ENCODE peak calls at places on chromosomes 7 and 10, in four cellular contexts. One of them, this sample, is unnamed.

GRCh38 chr7:102306916-102307677 is 20.4 kb downstream of the SH2B2 start:
- DNase-seq in mammary epithelial cell: no peak
- DNase-seq in hepatocyte: peak; percentile 65
- DNase-seq in heart left ventricle: peak; percentile 37
- DNase-seq in this sample: peak; percentile 94

GRCh38 chr7:39735903-39736302 is 112.5 kb downstream of the RALA start:
- DNase-seq in hepatocyte: no peak
- DNase-seq in heart left ventricle: no peak
- DNase-seq in mammary epithelial cell: no peak
- DNase-seq in this sample: no peak

GRCh38 chr10:24054421-24054820 is 154.5 kb upstream of the KIAA1217 start:
- DNase-seq in mammary epithelial cell: peak; percentile 2
- DNase-seq in hepatocyte: no peak
- DNase-seq in heart left ventricle: no peak
- DNase-seq in this sample: no peak

GRCh38 chr7:107206706-107207105 is 37.9 kb downstream of the HBP1 start:
- DNase-seq in heart left ventricle: no peak
- DNase-seq in hepatocyte: no peak
- DNase-seq in mammary epithelial cell: no peak
- DNase-seq in this sample: no peak

GRCh38 chr10:97868134-97868685 is 18.6 kb downstream of the GOLGA7B start:
- DNase-seq in mammary epithelial cell: no peak
- DNase-seq in hepatocyte: no peak
- DNase-seq in heart left ventricle: no peak
- DNase-seq in this sample: no peak

GRCh38 chr7:47402941-47403340 is 179.0 kb downstream of the TNS3 start:
- DNase-seq in mammary epithelial cell: no peak
- DNase-seq in hepatocyte: no peak
- DNase-seq in heart left ventricle: no peak
- DNase-seq in this sample: no peak

GRCh38 chr7:134514663-134515062 is 12.7 kb upstream of the AKR1B10 start:
- DNase-seq in heart left ventricle: no peak
- DNase-seq in mammary epithelial cell: peak; percentile 75
- DNase-seq in hepatocyte: peak; percentile 84
- DNase-seq in this sample: no peak

GRCh38 chr10:34504534-34504933 is 310.6 kb downstream of the PARD3 start:
- DNase-seq in hepatocyte: peak; percentile 63
- DNase-seq in heart left ventricle: no peak
- DNase-seq in mammary epithelial cell: peak; percentile 76
- DNase-seq in this sample: no peak

GRCh38 chr7:70736715-70737460 is 395.1 kb upstream of the GALNT17 start:
- DNase-seq in mammary epithelial cell: peak; percentile 24
- DNase-seq in hepatocyte: no peak
- DNase-seq in heart left ventricle: no peak
- DNase-seq in this sample: no peak

GRCh38 chr10:99292159-99292558 is 37.0 kb upstream of the CNNM1 start:
- DNase-seq in mammary epithelial cell: peak; percentile 70
- DNase-seq in hepatocyte: peak; percentile 36
- DNase-seq in heart left ventricle: no peak
- DNase-seq in this sample: no peak

GRCh38 chr7:46160861-46161260 is 239.8 kb upstream of the IGFBP3 start:
- DNase-seq in heart left ventricle: no peak
- DNase-seq in hepatocyte: no peak
- DNase-seq in mammary epithelial cell: peak; percentile 96
- DNase-seq in this sample: no peak

GRCh38 chr7:116511552-116512523 is 12.3 kb downstream of the CAV2 start:
- DNase-seq in hepatocyte: no peak
- DNase-seq in heart left ventricle: peak; percentile 51
- DNase-seq in mammary epithelial cell: peak; percentile 90
- DNase-seq in this sample: no peak

GRCh38 chr7:157871681-157872080 is 534.9 kb downstream of the DNAJB6 start:
- DNase-seq in heart left ventricle: no peak
- DNase-seq in hepatocyte: no peak
- DNase-seq in mammary epithelial cell: no peak
- DNase-seq in this sample: no peak

GRCh38 chr10:42632557-42632956 is 5.8 kb downstream of the ZNF33B start:
- DNase-seq in heart left ventricle: no peak
- DNase-seq in mammary epithelial cell: no peak
- DNase-seq in hepatocyte: no peak
- DNase-seq in this sample: no peak

GRCh38 chr7:156732091-156732621 is 91.6 kb downstream of the RNF32 start:
- DNase-seq in heart left ventricle: no peak
- DNase-seq in hepatocyte: no peak
- DNase-seq in mammary epithelial cell: no peak
- DNase-seq in this sample: no peak

GRCh38 chr7:130899071-130899451 is 165.1 kb upstream of the KLF14 start:
- DNase-seq in hepatocyte: no peak
- DNase-seq in heart left ventricle: no peak
- DNase-seq in mammary epithelial cell: no peak
- DNase-seq in this sample: no peak

GRCh38 chr7:40298421-40298820 is 163.6 kb downstream of the SUGCT start:
- DNase-seq in heart left ventricle: no peak
- DNase-seq in hepatocyte: no peak
- DNase-seq in mammary epithelial cell: peak; percentile 66
- DNase-seq in this sample: no peak

GRCh38 chr10:25076501-25077197 is 60.2 kb downstream of the THNSL1 start:
- DNase-seq in mammary epithelial cell: no peak
- DNase-seq in heart left ventricle: no peak
- DNase-seq in hepatocyte: no peak
- DNase-seq in this sample: no peak

GRCh38 chr10:97520978-97521761 is 22.4 kb downstream of the UBTD1 start:
- DNase-seq in heart left ventricle: no peak
- DNase-seq in hepatocyte: no peak
- DNase-seq in mammary epithelial cell: no peak
- DNase-seq in this sample: no peak

GRCh38 chr10:127119901-127120300 is 76.5 kb downstream of the INSYN2A start:
- DNase-seq in heart left ventricle: no peak
- DNase-seq in mammary epithelial cell: no peak
- DNase-seq in hepatocyte: no peak
- DNase-seq in this sample: no peak

GRCh38 chr10:95613330-95613729 is 43.2 kb downstream of the ALDH18A1 start:
- DNase-seq in mammary epithelial cell: no peak
- DNase-seq in hepatocyte: peak; percentile 34
- DNase-seq in heart left ventricle: no peak
- DNase-seq in this sample: no peak

GRCh38 chr10:5400843-5401242 is 3.8 kb downstream of the TUBAL3 start:
- DNase-seq in mammary epithelial cell: no peak
- DNase-seq in hepatocyte: no peak
- DNase-seq in heart left ventricle: no peak
- DNase-seq in this sample: no peak

GRCh38 chr7:94391716-94392390 is 2.8 kb upstream of the COL1A2 start:
- DNase-seq in mammary epithelial cell: no peak
- DNase-seq in heart left ventricle: peak; percentile 40
- DNase-seq in hepatocyte: peak; percentile 51
- DNase-seq in this sample: peak; percentile 58

GRCh38 chr7:13742719-13743640 is 246.5 kb downstream of the ETV1 start:
- DNase-seq in heart left ventricle: no peak
- DNase-seq in mammary epithelial cell: peak; percentile 33
- DNase-seq in hepatocyte: peak; percentile 61
- DNase-seq in this sample: no peak
- TF ChIP-seq CTCF in heart left ventricle: peak; percentile 53
- TF ChIP-seq CTCF in mammary epithelial cell: peak; percentile 39
- TF ChIP-seq CTCF in hepatocyte: peak; percentile 65
- TF ChIP-seq CTCF in this sample: peak; percentile 53

GRCh38 chr10:91740353-91740924 is 57.8 kb upstream of the TNKS2 start:
- DNase-seq in mammary epithelial cell: no peak
- DNase-seq in heart left ventricle: no peak
- DNase-seq in hepatocyte: no peak
- DNase-seq in this sample: peak; percentile 51

GRCh38 chr10:91743460-91743859 is 54.8 kb upstream of the TNKS2 start:
- DNase-seq in mammary epithelial cell: peak; percentile 61
- DNase-seq in hepatocyte: no peak
- DNase-seq in heart left ventricle: no peak
- DNase-seq in this sample: no peak

GRCh38 chr10:91742189-91742588 is 56.0 kb upstream of the TNKS2 start:
- DNase-seq in hepatocyte: no peak
- DNase-seq in mammary epithelial cell: no peak
- DNase-seq in heart left ventricle: no peak
- DNase-seq in this sample: no peak

DNA sequence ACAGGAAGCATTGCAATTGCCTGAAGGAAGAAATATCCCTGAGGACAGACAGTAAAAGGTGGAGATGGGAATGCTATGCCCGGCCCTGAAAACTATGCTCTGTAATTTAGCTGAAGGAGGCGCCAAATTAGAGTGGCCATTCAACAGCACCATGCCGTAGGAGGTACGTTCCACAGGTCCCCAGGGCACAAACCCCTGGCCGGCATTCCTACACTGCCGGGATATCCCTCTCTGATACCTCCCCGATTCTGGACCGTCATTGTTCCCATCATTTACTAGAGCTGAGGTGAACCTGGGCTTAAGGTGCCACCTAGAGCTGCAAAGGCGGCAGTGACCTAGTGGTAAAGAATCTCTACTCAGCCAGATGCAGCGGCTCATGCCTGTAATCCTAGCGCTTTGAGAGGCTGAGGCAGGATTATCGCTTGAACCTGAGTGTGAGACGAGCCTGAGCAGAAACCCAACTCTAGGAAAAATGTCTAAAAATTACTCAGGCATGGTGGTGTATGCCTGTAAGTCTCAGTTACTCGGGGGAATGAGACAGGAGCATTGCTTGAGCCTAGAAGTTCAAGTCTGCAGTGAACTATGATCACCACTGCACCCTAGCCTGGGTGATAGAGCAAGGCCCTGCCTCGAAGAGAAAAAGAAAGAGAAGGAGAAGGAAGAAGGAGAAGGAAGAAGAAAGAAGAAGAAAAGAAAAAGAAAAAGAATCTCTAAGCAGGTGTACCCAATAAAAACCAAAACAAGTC is 53.0 kb upstream of the TNKS2 start:
- DNase-seq in hepatocyte: peak; percentile 62
- DNase-seq in mammary epithelial cell: peak; percentile 55
- DNase-seq in heart left ventricle: no peak
- DNase-seq in this sample: peak; percentile 23
- TF ChIP-seq CTCF in hepatocyte: peak; percentile 52
- TF ChIP-seq CTCF in mammary epithelial cell: peak; percentile 66
- TF ChIP-seq CTCF in heart left ventricle: no peak
- TF ChIP-seq CTCF in this sample: peak; percentile 63

DNA sequence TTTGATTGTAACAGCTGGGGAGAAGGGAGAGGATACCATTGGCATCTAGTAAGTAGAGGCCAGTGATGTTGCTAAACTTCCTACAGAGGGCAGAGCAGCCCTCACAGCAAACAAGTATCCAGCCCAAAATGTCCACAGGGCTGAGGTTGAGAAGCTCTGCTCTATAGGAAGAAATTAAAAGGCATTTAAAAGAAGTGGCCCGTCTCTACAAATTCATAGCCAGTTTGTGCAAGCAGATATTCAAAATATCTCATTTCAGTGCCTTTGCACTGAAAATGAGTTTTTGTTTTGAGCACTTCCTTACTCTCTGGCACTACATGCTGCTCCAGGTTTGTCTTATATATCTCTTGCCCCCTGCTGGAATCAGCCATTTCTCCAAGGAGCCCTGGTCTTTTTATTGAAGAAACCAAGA is 330.0 kb downstream of the BBS9 start:
- DNase-seq in mammary epithelial cell: peak; percentile 37
- DNase-seq in hepatocyte: peak; percentile 46
- DNase-seq in heart left ventricle: no peak
- DNase-seq in this sample: no peak
- TF ChIP-seq CTCF in mammary epithelial cell: peak; percentile 21
- TF ChIP-seq CTCF in hepatocyte: peak; percentile 49
- TF ChIP-seq CTCF in heart left ventricle: peak; percentile 42
- TF ChIP-seq CTCF in this sample: peak; percentile 27

DNA sequence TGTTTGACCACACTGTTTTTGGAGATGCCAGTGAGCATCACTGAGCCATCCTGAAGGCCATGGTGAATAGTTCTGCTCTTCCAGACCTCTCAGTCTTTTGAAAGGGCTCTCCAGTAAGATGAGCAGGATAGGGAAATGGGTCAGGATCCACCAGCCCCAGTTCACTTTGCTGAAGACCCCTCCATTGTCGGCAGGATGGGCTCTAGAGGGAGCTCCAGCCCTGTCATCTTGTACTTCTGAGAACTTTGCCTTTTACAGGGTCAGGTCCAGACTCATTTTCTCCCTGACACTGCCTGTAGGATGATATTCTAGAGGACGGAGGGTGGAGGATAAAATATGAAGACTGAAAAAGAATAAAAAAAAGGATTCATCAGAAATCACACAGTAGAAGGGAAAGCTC is 13.1 kb downstream of the LHFPL3 start:
- DNase-seq in mammary epithelial cell: no peak
- DNase-seq in hepatocyte: peak; percentile 29
- DNase-seq in heart left ventricle: no peak
- DNase-seq in this sample: no peak
- TF ChIP-seq CTCF in mammary epithelial cell: no peak
- TF ChIP-seq CTCF in hepatocyte: peak; percentile 37
- TF ChIP-seq CTCF in heart left ventricle: no peak
- TF ChIP-seq CTCF in this sample: no peak

GRCh38 chr7:66497346-66497745 is 131.3 kb upstream of the KCTD7 start:
- DNase-seq in heart left ventricle: no peak
- DNase-seq in mammary epithelial cell: no peak
- DNase-seq in hepatocyte: no peak
- DNase-seq in this sample: no peak

GRCh38 chr7:66493235-66494181 is 135.2 kb upstream of the KCTD7 start:
- DNase-seq in hepatocyte: peak; percentile 99
- DNase-seq in heart left ventricle: peak; percentile 98
- DNase-seq in mammary epithelial cell: peak; percentile 95
- DNase-seq in this sample: peak; percentile 99
- TF ChIP-seq CTCF in hepatocyte: peak; percentile 10
- TF ChIP-seq CTCF in heart left ventricle: no peak
- TF ChIP-seq CTCF in mammary epithelial cell: no peak
- TF ChIP-seq CTCF in this sample: peak; percentile 28

GRCh38 chr7:97020601-97021442 is 3.8 kb downstream of the DLX5 start:
- DNase-seq in mammary epithelial cell: no peak
- DNase-seq in heart left ventricle: no peak
- DNase-seq in hepatocyte: no peak
- DNase-seq in this sample: no peak
- TF ChIP-seq CTCF in mammary epithelial cell: no peak
- TF ChIP-seq CTCF in heart left ventricle: no peak
- TF ChIP-seq CTCF in hepatocyte: no peak
- TF ChIP-seq CTCF in this sample: no peak

GRCh38 chr7:35588647-35589046 is 106.3 kb downstream of the HERPUD2 start:
- DNase-seq in mammary epithelial cell: no peak
- DNase-seq in heart left ventricle: no peak
- DNase-seq in hepatocyte: no peak
- DNase-seq in this sample: no peak

GRCh38 chr7:35599061-35599460 is 95.9 kb downstream of the HERPUD2 start:
- DNase-seq in hepatocyte: no peak
- DNase-seq in mammary epithelial cell: no peak
- DNase-seq in heart left ventricle: no peak
- DNase-seq in this sample: no peak

GRCh38 chr7:35596061-35596460 is 98.9 kb downstream of the HERPUD2 start:
- DNase-seq in mammary epithelial cell: no peak
- DNase-seq in hepatocyte: no peak
- DNase-seq in heart left ventricle: no peak
- DNase-seq in this sample: no peak

GRCh38 chr7:35599642-35600041 is 95.3 kb downstream of the HERPUD2 start:
- DNase-seq in mammary epithelial cell: no peak
- DNase-seq in heart left ventricle: no peak
- DNase-seq in hepatocyte: no peak
- DNase-seq in this sample: no peak

DNA sequence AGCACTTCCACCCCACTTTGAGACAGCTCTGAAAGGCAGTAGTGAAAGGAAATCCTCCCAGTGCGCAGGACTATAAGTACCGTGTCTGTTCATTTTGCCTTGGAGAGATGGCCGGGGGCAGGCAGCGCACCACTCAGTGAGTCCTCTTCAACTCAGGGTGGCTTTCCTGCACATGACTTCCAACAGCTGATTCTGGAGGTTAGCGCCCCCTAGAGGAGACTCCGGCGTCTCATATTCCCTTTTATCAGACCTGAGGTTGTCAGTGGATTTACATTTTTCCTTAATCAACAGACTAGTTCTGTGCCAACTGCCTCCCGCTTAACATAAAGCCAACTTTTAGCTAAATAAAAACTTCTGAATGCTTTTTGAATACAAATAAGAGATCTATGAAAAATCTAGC is 101.0 kb downstream of the HERPUD2 start:
- DNase-seq in hepatocyte: no peak
- DNase-seq in heart left ventricle: no peak
- DNase-seq in mammary epithelial cell: no peak
- DNase-seq in this sample: no peak
- TF ChIP-seq CTCF in hepatocyte: no peak
- TF ChIP-seq CTCF in heart left ventricle: no peak
- TF ChIP-seq CTCF in mammary epithelial cell: peak; percentile 43
- TF ChIP-seq CTCF in this sample: no peak